ENCODE peak calls at places on chromosomes 13 and 19, in six cellular contexts. P is tibial nerve, E is left lung, M is HCT116, W is lower leg skin, D is body of pancreas. N is an unnamed sample.

GRCh38 chr13:24341439-24341838 is 32.1 kb downstream of the C1QTNF9 start:
- DNase-seq in D (no peak), E (no peak), M (peak), P (no peak), W (no peak), N (no peak)

GRCh38 chr13:99987180-99988047 is 5.8 kb downstream of the ZIC2 start:
- DNase-seq in P (no peak), M (no peak), E (no peak), W (no peak), D (no peak), N (no peak)

GRCh38 chr13:113291997-113292862 is 4.8 kb upstream of the LAMP1 start:
- DNase-seq in D (no peak), M (no peak), P (no peak), E (peak), W (peak), N (no peak)

GRCh38 chr19:14440049-14440448 is 6.9 kb downstream of the PKN1 start:
- DNase-seq in W (peak), P (peak), E (peak), D (peak), M (no peak), N (peak)

GRCh38 chr19:4524808-4525562 is 6.7 kb upstream of the PLIN4 start:
- DNase-seq in P (peak), M (peak), E (peak), D (peak), W (peak), N (peak)

GRCh38 chr19:29806098-29806866 is 5.5 kb upstream of the CCNE1 start:
- DNase-seq in D (no peak), M (no peak), E (no peak), P (no peak), W (no peak), N (no peak)

GRCh38 chr13:109784590-109785140 is 1.7 kb downstream of the IRS2 start:
- DNase-seq in W (peak), P (peak), E (peak), D (peak), M (no peak), N (no peak)

GRCh38 chr19:43936219-43936618 is 1.1 kb upstream of the ZNF45 start:
- DNase-seq in M (no peak), D (no peak), P (no peak), W (no peak), E (no peak), N (no peak)

GRCh38 chr13:46685006-46685730 is 111.8 kb downstream of the ESD start:
- DNase-seq in W (no peak), P (no peak), D (no peak), E (no peak), M (no peak), N (no peak)

GRCh38 chr19:35264281-35265125 is 4.3 kb upstream of the USF2 start:
- DNase-seq in W (peak), P (peak), E (peak), D (peak), M (no peak), N (no peak)

GRCh38 chr13:38980628-38981078 is 10.0 kb downstream of the STOML3 start:
- DNase-seq in P (no peak), E (no peak), W (no peak), D (no peak), M (no peak), N (no peak)

GRCh38 chr19:4539697-4540581 is at the start of gene LRG1:
- DNase-seq in D (peak), W (peak), E (peak), P (no peak), M (no peak), N (no peak)

GRCh38 chr13:60332682-60333081 is 64.3 kb upstream of the TDRD3 start:
- DNase-seq in E (no peak), M (no peak), D (no peak), P (no peak), W (no peak), N (no peak)

GRCh38 chr13:28505543-28506135 is 10.7 kb upstream of the FLT1 start:
- DNase-seq in D (no peak), P (no peak), E (no peak), W (no peak), M (no peak), N (no peak)

GRCh38 chr19:15210323-15210774 is 9.6 kb upstream of the NOTCH3 start:
- DNase-seq in M (no peak), P (no peak), D (no peak), W (no peak), E (peak), N (no peak)

GRCh38 chr13:91135949-91136348 is 211.5 kb upstream of the MIR17HG start:
- DNase-seq in E (no peak), W (no peak), D (no peak), M (no peak), P (no peak), N (no peak)

GRCh38 chr13:59914556-59914955 is 249.2 kb downstream of the DIAPH3 start:
- DNase-seq in P (no peak), M (no peak), W (no peak), E (no peak), D (no peak), N (no peak)

GRCh38 chr13:59043016-59043415 is 1120.7 kb downstream of the DIAPH3 start:
- DNase-seq in W (no peak), D (no peak), M (no peak), E (no peak), P (no peak), N (no peak)

GRCh38 chr13:89878904-89879303 is 1468.6 kb upstream of the MIR17HG start:
- DNase-seq in W (no peak), P (no peak), D (no peak), M (no peak), E (no peak), N (no peak)

GRCh38 chr19:35822579-35822978 is 9.9 kb upstream of the PRODH2 start:
- DNase-seq in P (no peak), E (no peak), W (no peak), M (no peak), D (no peak), N (no peak)

GRCh38 chr13:70375718-70376117 is 267.5 kb upstream of the KLHL1 start:
- DNase-seq in M (no peak), D (no peak), W (no peak), P (no peak), E (no peak), N (no peak)

GRCh38 chr13:45674908-45675307 is 27.2 kb upstream of the CBY2 start:
- DNase-seq in D (peak), M (no peak), P (no peak), E (no peak), W (peak), N (no peak)

GRCh38 chr13:42544246-42544915 is 29.6 kb upstream of the TNFSF11 start:
- DNase-seq in P (no peak), W (no peak), E (no peak), D (no peak), M (no peak), N (no peak)

GRCh38 chr19:45469835-45470146 is 2.0 kb downstream of the FOSB start:
- DNase-seq in E (no peak), P (peak), D (no peak), W (no peak), M (no peak), N (no peak)

GRCh38 chr19:44990459-44990858 is 10.8 kb upstream of the RELB start:
- DNase-seq in P (no peak), E (no peak), D (no peak), W (no peak), M (no peak), N (no peak)

GRCh38 chr19:18603255-18603957 is 3.2 kb downstream of the CRLF1 start:
- DNase-seq in M (no peak), P (no peak), D (no peak), E (no peak), W (no peak), N (no peak)

GRCh38 chr13:66915596-66916185 is 314.4 kb downstream of the PCDH9 start:
- DNase-seq in E (no peak), M (no peak), D (no peak), P (no peak), W (no peak), N (no peak)

GRCh38 chr19:53606031-53606430 is 25.8 kb upstream of the DPRX start:
- DNase-seq in P (no peak), W (no peak), E (no peak), D (no peak), M (no peak), N (no peak)

GRCh38 chr19:53883231-53883661 is 1.2 kb downstream of the PRKCG start:
- DNase-seq in P (no peak), E (no peak), M (no peak), W (no peak), D (no peak), N (no peak)

GRCh38 chr19:49916839-49917733 is 11.9 kb upstream of the ATF5 start:
- DNase-seq in W (no peak), P (no peak), M (no peak), D (no peak), E (no peak), N (no peak)

GRCh38 chr13:21109168-21109567 is 47.8 kb upstream of the LATS2 start:
- DNase-seq in M (no peak), E (no peak), W (no peak), P (no peak), D (no peak), N (no peak)

GRCh38 chr13:28503182-28503980 is 8.5 kb upstream of the FLT1 start:
- DNase-seq in D (no peak), W (no peak), M (no peak), P (no peak), E (no peak), N (no peak)

GRCh38 chr19:18300930-18301717 is 19.7 kb upstream of the JUND start:
- DNase-seq in M (no peak), E (peak), D (peak), W (peak), P (peak), N (no peak)

GRCh38 chr13:112733661-112734379 is 44.0 kb downstream of the ATP11A start:
- DNase-seq in P (no peak), E (no peak), D (no peak), M (no peak), W (no peak), N (no peak)

GRCh38 chr19:11227201-11227886 is 12.1 kb upstream of the ANGPTL8 start:
- DNase-seq in P (no peak), E (no peak), D (no peak), M (peak), W (no peak), N (no peak)

GRCh38 chr13:76828316-76828741 is 57.9 kb downstream of the KCTD12 start:
- DNase-seq in M (no peak), W (no peak), P (no peak), D (no peak), E (no peak), N (no peak)

GRCh38 chr19:10183926-10184325 is 10.8 kb downstream of the DNMT1 start:
- DNase-seq in E (peak), M (no peak), P (no peak), D (no peak), W (no peak), N (no peak)
- H3K4me3 ChIP-seq in E (no peak), M (no peak), P (no peak), D (no peak), W (no peak), N (no peak)

DNA sequence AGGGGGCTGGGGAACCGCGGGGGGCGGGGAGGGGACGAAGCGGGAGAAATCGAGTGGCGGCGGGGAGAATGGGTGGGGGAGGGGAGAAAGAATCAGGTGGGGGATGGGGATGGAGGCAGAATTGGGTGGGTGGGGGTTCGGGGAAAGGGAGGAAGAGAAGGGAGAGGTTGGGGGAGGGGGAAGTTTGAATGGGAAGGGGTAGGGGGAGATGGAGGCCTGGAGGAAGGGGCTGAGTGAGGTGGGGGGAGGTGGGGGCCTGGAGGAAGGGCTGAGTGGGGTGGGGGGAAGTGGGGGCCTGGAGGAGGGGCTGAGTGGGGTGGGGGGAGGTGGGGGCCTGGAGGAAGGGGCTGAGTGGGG is 391 bp upstream of the ADAMTS10 start:
- DNase-seq in W (no peak), D (no peak), P (no peak), E (no peak), M (no peak), N (no peak)
- H3K4me3 ChIP-seq in W (peak), D (no peak), P (peak), E (peak), M (no peak), N (no peak)

GRCh38 chr19:1568320-1569019 is at the start of gene MEX3D:
- DNase-seq in M (no peak), P (peak), E (peak), W (peak), D (peak), N (peak)
- H3K4me3 ChIP-seq in M (peak), P (peak), E (peak), W (peak), D (peak), N (peak)

DNA sequence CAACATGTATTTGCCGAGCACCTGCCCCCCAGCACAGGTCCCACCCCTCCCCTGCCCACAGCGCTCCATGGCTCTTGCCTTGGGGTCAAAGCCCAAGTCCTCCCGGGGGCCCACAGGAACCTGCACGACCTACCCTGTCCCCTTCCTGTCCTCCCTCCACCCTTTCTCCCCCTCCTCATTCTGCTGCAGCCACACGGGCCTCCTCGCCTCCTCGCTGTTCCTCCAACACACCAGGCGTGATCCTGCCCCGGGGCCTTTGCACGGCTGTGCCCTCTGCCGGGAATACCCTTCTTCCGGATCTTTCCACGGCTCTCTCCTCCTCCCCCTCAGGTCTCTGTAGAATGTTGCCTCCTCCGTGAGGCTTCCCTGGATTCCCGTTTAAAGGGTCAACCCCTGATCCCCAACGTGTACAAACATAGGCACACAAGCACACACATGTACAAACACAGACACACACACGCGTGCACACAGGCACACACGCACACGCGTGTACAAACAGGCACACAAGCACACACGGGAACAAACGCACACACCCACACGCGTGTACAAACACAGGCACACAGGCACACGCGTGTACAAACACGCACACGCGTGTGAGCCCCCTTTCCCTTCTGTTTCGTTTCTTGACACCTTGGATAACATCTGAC is 2.8 kb downstream of the MADCAM1 start:
- DNase-seq in D (no peak), M (no peak), W (no peak), P (no peak), E (peak), N (no peak)
- H3K4me3 ChIP-seq in D (no peak), M (no peak), W (no peak), P (no peak), E (no peak), N (no peak)

GRCh38 chr19:55206664-55207500 is 2.4 kb downstream of the PTPRH start:
- DNase-seq in D (peak), P (peak), W (peak), E (peak), M (peak), N (no peak)
- H3K4me3 ChIP-seq in D (no peak), P (peak), W (no peak), E (no peak), M (peak), N (no peak)

DNA sequence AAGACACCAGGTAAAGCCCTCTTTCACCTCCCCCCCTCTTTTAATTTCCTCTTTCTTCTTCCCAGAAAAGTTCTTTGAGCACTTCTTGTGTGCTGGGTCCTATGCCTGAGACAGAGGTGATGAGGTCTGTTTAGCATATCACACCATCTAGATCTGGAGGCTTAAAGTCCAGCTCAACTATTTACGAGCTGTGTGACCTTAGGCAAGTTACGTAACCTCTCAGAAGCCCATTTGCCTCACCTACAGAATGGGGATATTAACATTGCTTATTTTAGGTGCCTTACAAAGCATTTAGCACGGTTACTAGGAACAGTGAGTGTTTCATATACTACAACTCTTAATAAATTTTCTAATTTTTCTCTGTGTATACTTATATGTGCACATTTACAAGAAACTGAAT is 47.7 kb downstream of the ADGRE1 start:
- DNase-seq in M (no peak), P (no peak), D (no peak), E (no peak), W (no peak), N (no peak)
- H3K4me3 ChIP-seq in M (no peak), P (no peak), D (no peak), E (no peak), W (no peak), N (no peak)

GRCh38 chr19:33194884-33195710 is 967 bp downstream of the LRP3 start:
- DNase-seq in P (no peak), E (peak), W (no peak), M (no peak), D (peak), N (no peak)
- H3K4me3 ChIP-seq in P (peak), E (peak), W (peak), M (peak), D (peak), N (no peak)

GRCh38 chr13:33119886-33120543 is 103.8 kb downstream of the KL start:
- DNase-seq in P (no peak), W (no peak), M (peak), E (no peak), D (no peak), N (no peak)
- H3K4me3 ChIP-seq in P (no peak), W (no peak), M (no peak), E (no peak), D (no peak), N (no peak)

GRCh38 chr13:97261254-97262015 is 39.3 kb downstream of the MBNL2 start:
- DNase-seq in P (no peak), M (no peak), W (no peak), E (no peak), D (no peak), N (peak)
- H3K4me3 ChIP-seq in P (no peak), M (no peak), W (no peak), E (no peak), D (no peak), N (no peak)

DNA sequence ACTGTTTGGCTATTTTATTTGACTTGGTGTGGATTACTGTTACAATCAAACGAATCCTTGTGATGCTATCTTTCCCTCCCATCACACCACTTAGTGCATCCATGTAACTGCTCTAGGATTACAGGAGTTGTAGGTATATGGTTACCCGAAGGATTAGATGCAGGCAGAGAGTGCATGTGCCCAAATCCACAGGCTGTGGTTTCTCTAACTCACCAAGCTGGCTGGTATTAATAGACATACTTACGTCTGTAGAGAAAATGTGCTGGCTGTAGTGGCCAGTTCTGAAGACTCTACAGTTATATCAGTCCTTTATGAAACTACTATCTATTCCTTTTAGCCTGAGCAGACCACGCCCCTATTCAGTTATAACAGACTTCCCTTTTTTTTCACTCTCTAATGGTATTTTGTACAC is 1.1 kb upstream of the HMGB1 start:
- DNase-seq in M (no peak), E (no peak), P (no peak), D (no peak), W (no peak), N (no peak)
- H3K4me3 ChIP-seq in M (peak), E (no peak), P (no peak), D (no peak), W (no peak), N (no peak)

N was measured in effector memory CD4-positive, alpha-beta T cell.